ENCODE peak calls at places on chromosomes 2 and 18, in seven cellular contexts. D is dorsolateral prefrontal cortex, Z is mammary epithelial cell, A is WTC11, C is GM13977, N is astrocyte, U is thoracic aorta. L is an unnamed sample.

GRCh38 chr18:12657849-12658829 is at the start of gene SPIRE1:
- DNase-seq in A (peak), N (peak), C (peak), D (peak), Z (peak), U (no peak), L (peak)

GRCh38 chr18:75489493-75490190 is 62.1 kb upstream of the SMIM21 start:
- DNase-seq in N (peak), U (no peak), Z (peak), C (no peak), A (no peak), D (no peak), L (no peak)

GRCh38 chr18:5021558-5021957 is 175.5 kb downstream of the AKAIN1 start:
- DNase-seq in D (no peak), A (no peak), Z (no peak), U (no peak), N (no peak), C (no peak), L (no peak)

GRCh38 chr2:222693837-222694236 is 22.4 kb downstream of the MOGAT1 start:
- DNase-seq in C (no peak), A (no peak), Z (peak), N (no peak), U (no peak), D (no peak), L (no peak)

GRCh38 chr2:166057363-166058169 is 70.3 kb downstream of the SCN1A start:
- DNase-seq in U (no peak), Z (no peak), N (peak), D (no peak), C (no peak), A (no peak), L (no peak)

GRCh38 chr2:215917953-215918620 is 95.3 kb downstream of the MREG start:
- DNase-seq in D (no peak), Z (peak), A (no peak), U (no peak), C (peak), N (peak), L (no peak)

GRCh38 chr2:168096158-168096557 is 151.2 kb downstream of the STK39 start:
- DNase-seq in A (no peak), U (no peak), C (no peak), N (no peak), Z (peak), D (no peak), L (no peak)

GRCh38 chr2:218230882-218231281 is 13.9 kb downstream of the ARPC2 start:
- DNase-seq in C (no peak), D (no peak), N (peak), U (no peak), A (no peak), Z (peak), L (peak)

GRCh38 chr18:79524181-79525078 is 128.7 kb downstream of the NFATC1 start:
- DNase-seq in D (no peak), U (no peak), A (no peak), C (peak), N (no peak), Z (no peak), L (peak)

GRCh38 chr2:174764281-174765063 is at the start of gene CHRNA1:
- DNase-seq in Z (no peak), U (no peak), N (peak), C (no peak), D (no peak), A (no peak), L (no peak)

GRCh38 chr18:77049938-77050337 is 82.6 kb downstream of the MBP start:
- DNase-seq in U (no peak), C (no peak), N (no peak), A (no peak), D (no peak), Z (peak), L (no peak)

GRCh38 chr2:223626713-223627112 is 24.6 kb upstream of the SCG2 start:
- DNase-seq in Z (peak), C (no peak), N (peak), A (no peak), D (no peak), U (no peak), L (no peak)

GRCh38 chr2:238379096-238379810 is 47.5 kb upstream of the ASB1 start:
- DNase-seq in Z (peak), U (no peak), C (no peak), D (no peak), N (peak), A (no peak), L (peak)

GRCh38 chr2:159226059-159226461 is 60.4 kb downstream of the WDSUB1 start:
- DNase-seq in C (peak), Z (peak), N (peak), D (no peak), U (no peak), A (no peak), L (peak)

GRCh38 chr2:146365041-146365440 is 1479.8 kb upstream of the ACVR2A start:
- DNase-seq in U (no peak), Z (no peak), A (no peak), N (no peak), D (no peak), C (no peak), L (no peak)

GRCh38 chr2:159989249-159989648 is 73.2 kb downstream of the PLA2R1 start:
- DNase-seq in U (no peak), A (peak), N (no peak), Z (no peak), D (no peak), C (no peak), L (no peak)

GRCh38 chr18:9441061-9441460 is 34.3 kb upstream of the RALBP1 start:
- DNase-seq in C (no peak), D (no peak), A (no peak), U (no peak), N (no peak), Z (no peak), L (no peak)

GRCh38 chr2:44869761-44870160 is 71.7 kb upstream of the SIX3 start:
- DNase-seq in Z (no peak), C (no peak), U (no peak), N (peak), D (no peak), A (no peak), L (no peak)

GRCh38 chr2:170816499-170817246 is at the start of gene GAD1:
- DNase-seq in A (peak), U (no peak), C (peak), Z (peak), D (peak), N (peak), L (peak)

GRCh38 chr18:702957-703659 is 9.3 kb downstream of the ENOSF1 start:
- DNase-seq in D (no peak), U (no peak), N (peak), Z (peak), C (no peak), A (no peak), L (no peak)

GRCh38 chr2:226048625-226049024 is 649.1 kb downstream of the NYAP2 start:
- DNase-seq in C (no peak), Z (peak), U (no peak), D (no peak), A (no peak), N (peak), L (no peak)

GRCh38 chr2:232871835-232872736 is 2.0 kb downstream of the SNORC start:
- DNase-seq in Z (no peak), N (no peak), U (no peak), C (no peak), D (peak), A (no peak), L (no peak)

GRCh38 chr2:130835766-130836015 is 1.0 kb upstream of the ARHGEF4 start:
- DNase-seq in Z (no peak), C (no peak), U (no peak), A (no peak), N (no peak), D (no peak), L (no peak)

GRCh38 chr18:13562494-13563029 is 163.8 kb downstream of the FAM210A start:
- DNase-seq in D (no peak), U (no peak), C (peak), Z (no peak), A (no peak), N (no peak), L (peak)

GRCh38 chr2:226733189-226733858 is 66.3 kb downstream of the IRS1 start:
- DNase-seq in C (no peak), U (no peak), D (no peak), N (no peak), Z (no peak), A (no peak), L (no peak)

GRCh38 chr18:34838669-34839068 is 128.6 kb downstream of the DTNA start:
- DNase-seq in Z (no peak), A (no peak), C (no peak), N (no peak), D (no peak), U (no peak), L (no peak)

GRCh38 chr2:106117347-106117746 is 76.8 kb downstream of the UXS1 start:
- DNase-seq in N (no peak), Z (no peak), C (no peak), U (no peak), A (no peak), D (no peak), L (no peak)

DNA sequence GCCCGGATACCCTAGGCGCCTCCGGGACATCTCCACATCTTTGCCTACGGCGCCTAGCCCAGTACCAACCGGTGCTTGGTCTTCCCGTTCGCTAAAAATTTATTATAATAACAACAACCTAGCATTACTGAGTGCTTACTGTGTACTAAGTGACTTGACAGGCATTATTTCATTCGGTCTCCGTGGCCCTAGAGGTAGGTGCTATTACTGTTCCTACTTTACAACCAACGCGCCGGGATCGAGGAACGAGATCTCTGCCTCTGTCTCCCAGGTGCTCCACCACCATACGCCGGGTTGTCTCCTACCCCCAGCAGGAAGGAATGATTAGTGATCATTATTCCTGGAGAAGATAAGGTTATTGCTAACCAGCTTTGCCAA is 657 bp upstream of the BIN1 start:
- DNase-seq in C (no peak), U (no peak), A (no peak), Z (no peak), N (peak), D (no peak), L (peak)
- TF ChIP-seq CTCF in C (no peak), U (no peak), A (no peak), Z (no peak), N (no peak), D (no peak), L (no peak)

GRCh38 chr18:60668583-60668982 is 296.0 kb upstream of the MC4R start:
- DNase-seq in C (no peak), N (no peak), Z (no peak), A (no peak), U (no peak), D (no peak), L (no peak)
- TF ChIP-seq CTCF in C (no peak), N (no peak), Z (no peak), A (no peak), U (no peak), D (peak), L (no peak)

GRCh38 chr2:164597988-164598387 is 23.3 kb downstream of the GRB14 start:
- DNase-seq in Z (no peak), C (no peak), A (no peak), U (no peak), D (no peak), N (no peak), L (no peak)

GRCh38 chr2:164600763-164601162 is 20.5 kb downstream of the GRB14 start:
- DNase-seq in U (no peak), D (no peak), A (no peak), Z (no peak), C (no peak), N (peak), L (no peak)

GRCh38 chr2:164605295-164605694 is 16.0 kb downstream of the GRB14 start:
- DNase-seq in D (no peak), Z (no peak), N (no peak), C (no peak), U (no peak), A (no peak), L (no peak)

GRCh38 chr2:164595031-164595430 is 26.3 kb downstream of the GRB14 start:
- DNase-seq in N (no peak), A (no peak), C (no peak), U (no peak), D (no peak), Z (no peak), L (no peak)

GRCh38 chr2:164599954-164600589 is 21.2 kb downstream of the GRB14 start:
- DNase-seq in U (no peak), N (peak), Z (peak), C (peak), D (no peak), A (peak), L (peak)
- TF ChIP-seq CTCF in U (peak), N (peak), Z (peak), C (peak), D (peak), A (peak), L (peak)

DNA sequence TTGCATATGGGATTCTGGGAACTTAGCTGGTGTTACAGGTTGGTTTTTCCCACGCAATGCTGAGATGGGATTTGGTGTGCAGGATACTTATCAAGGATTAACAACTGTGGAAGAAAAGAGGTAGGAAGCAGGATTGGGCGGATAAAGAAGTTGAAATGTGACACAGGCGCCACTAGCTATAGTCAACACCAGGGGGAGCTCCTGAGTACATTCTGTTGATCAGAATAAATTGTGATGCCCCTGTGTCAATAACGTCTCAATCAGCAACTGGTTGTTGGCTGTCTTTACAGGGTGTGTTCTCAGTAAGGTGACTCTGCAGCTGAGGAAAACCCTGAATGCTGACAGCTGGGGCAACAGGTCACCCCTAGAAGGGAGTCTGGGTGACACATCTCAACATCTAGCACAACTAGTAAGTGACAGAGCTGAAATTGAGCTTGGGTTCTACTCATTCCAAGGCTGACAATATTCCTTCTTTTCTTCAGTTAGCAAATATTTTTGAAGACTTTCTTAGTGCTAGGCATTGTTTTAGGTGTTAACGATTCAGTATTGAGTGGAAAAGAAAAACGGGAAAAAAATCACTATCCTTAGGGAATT is 143.0 kb downstream of the ARL6IP6 start:
- DNase-seq in A (peak), U (no peak), C (peak), N (no peak), Z (peak), D (no peak), L (peak)
- TF ChIP-seq CTCF in A (peak), U (peak), C (peak), N (peak), Z (peak), D (peak), L (peak)

GRCh38 chr18:48024009-48024512 is 93.6 kb upstream of the SMAD2 start:
- DNase-seq in Z (no peak), D (no peak), C (no peak), U (no peak), N (no peak), A (peak), L (no peak)
- TF ChIP-seq CTCF in Z (no peak), D (no peak), C (no peak), U (no peak), N (no peak), A (no peak), L (no peak)

GRCh38 chr2:77007668-77008067 is 514.5 kb downstream of the LRRTM4 start:
- DNase-seq in Z (no peak), C (no peak), A (no peak), N (peak), D (no peak), U (no peak), L (no peak)

GRCh38 chr2:77013932-77014331 is 508.2 kb downstream of the LRRTM4 start:
- DNase-seq in C (no peak), Z (no peak), N (no peak), D (no peak), A (no peak), U (no peak), L (no peak)

GRCh38 chr2:77013457-77013856 is 508.7 kb downstream of the LRRTM4 start:
- DNase-seq in N (no peak), Z (no peak), D (no peak), U (no peak), A (no peak), C (no peak), L (no peak)

GRCh38 chr2:77005522-77005921 is 516.7 kb downstream of the LRRTM4 start:
- DNase-seq in N (no peak), C (no peak), U (no peak), D (no peak), A (no peak), Z (no peak), L (no peak)

DNA sequence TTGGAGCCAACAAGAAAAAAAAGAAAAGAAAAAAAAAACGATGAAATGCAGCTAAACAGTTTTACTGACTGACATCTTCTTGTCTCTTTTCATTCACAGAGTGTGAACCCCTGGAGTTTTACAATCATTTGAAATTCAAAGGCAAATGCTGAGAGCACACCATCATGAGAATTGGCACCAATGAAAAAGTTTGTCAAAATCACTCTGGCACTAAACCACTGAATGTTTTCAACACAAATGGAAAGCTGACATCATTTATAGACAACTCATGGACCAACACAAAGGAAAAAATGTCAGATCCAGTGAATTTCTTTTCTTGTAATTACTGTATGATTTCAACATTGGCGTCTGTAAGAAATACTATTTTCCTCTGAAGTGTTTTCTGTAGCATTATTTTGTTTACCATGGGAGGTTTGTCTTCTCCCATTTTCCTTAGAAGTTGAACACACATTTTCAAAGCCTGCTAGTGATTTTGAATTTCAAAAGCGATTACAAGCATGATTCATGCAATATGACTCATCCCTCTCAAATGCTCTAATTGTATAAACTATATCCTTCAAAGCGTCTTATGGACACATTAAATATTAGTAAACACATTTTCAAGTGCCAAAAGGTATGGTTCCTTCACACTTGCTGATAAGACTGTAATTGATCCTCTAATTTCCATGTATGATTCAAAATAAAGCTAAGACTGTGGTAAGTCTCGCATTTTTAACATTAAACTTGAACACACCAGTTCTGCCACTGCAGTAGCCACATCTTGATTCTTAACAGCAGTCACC is 513.1 kb downstream of the LRRTM4 start:
- DNase-seq in D (no peak), U (no peak), C (no peak), A (no peak), N (peak), Z (no peak), L (no peak)
- TF ChIP-seq CTCF in D (no peak), U (no peak), C (no peak), A (no peak), N (no peak), Z (no peak), L (no peak)

GRCh38 chr2:101770672-101771071 is 73.2 kb downstream of the MAP4K4 start:
- DNase-seq in Z (peak), U (no peak), C (peak), D (no peak), N (peak), A (no peak), L (peak)
- TF ChIP-seq CTCF in Z (peak), U (no peak), C (peak), D (peak), N (peak), A (no peak), L (peak)

DNA sequence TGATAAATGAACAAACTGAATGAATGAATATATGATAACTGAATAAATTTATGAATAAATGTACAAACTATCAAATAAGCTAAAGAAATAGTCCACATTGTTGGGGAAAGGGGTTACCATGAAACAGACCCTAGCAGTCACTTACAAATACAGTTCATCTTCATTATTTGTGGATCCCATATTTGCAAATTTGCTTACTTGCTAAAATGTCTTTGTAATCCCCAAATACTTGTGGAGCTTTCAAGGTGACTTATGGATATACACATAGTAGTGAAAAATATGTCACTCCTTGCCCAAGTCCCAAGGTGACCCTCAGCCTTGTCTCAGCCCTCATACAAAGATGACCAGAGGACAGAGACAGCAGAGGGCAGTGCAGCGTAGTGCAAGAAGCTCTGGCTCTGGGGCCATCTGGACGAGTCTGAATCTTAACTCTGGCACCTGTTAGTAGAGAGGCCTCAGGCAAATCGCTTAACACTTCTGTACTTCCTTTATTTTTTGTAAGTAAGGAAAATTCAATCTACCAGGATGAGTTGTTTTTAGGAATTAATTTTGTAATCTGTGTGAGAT is 3.1 kb downstream of the PAIP2B start:
- DNase-seq in N (peak), D (peak), C (no peak), A (peak), Z (peak), U (no peak), L (peak)
- TF ChIP-seq CTCF in N (peak), D (peak), C (peak), A (no peak), Z (peak), U (no peak), L (no peak)

GRCh38 chr2:46876741-46877384 is 38.7 kb downstream of the MCFD2 start:
- DNase-seq in Z (peak), N (peak), A (no peak), D (no peak), C (no peak), U (no peak), L (no peak)

GRCh38 chr2:46878240-46878877 is 37.2 kb downstream of the MCFD2 start:
- DNase-seq in D (no peak), N (no peak), A (no peak), Z (no peak), U (no peak), C (no peak), L (no peak)

GRCh38 chr2:46877619-46878113 is 37.9 kb downstream of the MCFD2 start:
- DNase-seq in C (no peak), A (no peak), U (no peak), D (no peak), Z (no peak), N (no peak), L (no peak)

GRCh38 chr2:46879511-46879910 is 36.1 kb downstream of the MCFD2 start:
- DNase-seq in D (no peak), N (no peak), Z (no peak), U (no peak), A (no peak), C (no peak), L (no peak)

GRCh38 chr2:46878886-46879285 is 36.7 kb downstream of the MCFD2 start:
- DNase-seq in N (peak), Z (no peak), A (peak), U (peak), C (no peak), D (peak), L (no peak)
- TF ChIP-seq CTCF in N (no peak), Z (no peak), A (no peak), U (no peak), C (no peak), D (no peak), L (no peak)